ENCODE peak calls at places on chromosomes 13 and 19, in ten cellular contexts. A, P, V, X, N, L, F, W, I and Q are unnamed samples.

GRCh38 chr19:17654993-17655392 is 33.2 kb downstream of the UNC13A start:
- DNase-seq in A (no peak), P (no peak), V (no peak), X (no peak), N (peak), L (peak), F (peak), W (no peak), I (no peak), Q (peak)

GRCh38 chr13:109271991-109272454 is 514.4 kb downstream of the IRS2 start:
- DNase-seq in A (no peak), P (no peak), V (peak), X (peak), N (no peak), L (no peak), F (no peak), W (no peak), I (peak), Q (no peak)

GRCh38 chr19:41726493-41726892 is 18.1 kb downstream of the CEACAM5 start:
- DNase-seq in A (no peak), P (no peak), V (no peak), X (no peak), N (no peak), L (peak), F (no peak), W (no peak), I (no peak), Q (no peak)

GRCh38 chr19:48480151-48480475 is 10.9 kb downstream of the CYTH2 start:
- DNase-seq in A (no peak), P (no peak), V (peak), X (no peak), N (no peak), L (peak), F (peak), W (no peak), I (no peak), Q (peak)

GRCh38 chr19:18939922-18940775 is 868 bp downstream of the HOMER3 start:
- DNase-seq in A (no peak), P (no peak), V (peak), X (no peak), N (peak), L (peak), F (no peak), W (no peak), I (peak), Q (peak)

GRCh38 chr19:32687681-32688080 is 3.9 kb upstream of the NUDT19 start:
- DNase-seq in A (no peak), P (no peak), V (no peak), X (no peak), N (no peak), L (no peak), F (no peak), W (no peak), I (no peak), Q (no peak)

GRCh38 chr13:101152184-101152583 is 264.1 kb downstream of the NALCN start:
- DNase-seq in A (no peak), P (no peak), V (peak), X (no peak), N (no peak), L (no peak), F (no peak), W (no peak), I (no peak), Q (no peak)

GRCh38 chr19:18193388-18194207 is 580 bp downstream of the MPV17L2 start:
- DNase-seq in A (no peak), P (no peak), V (no peak), X (no peak), N (no peak), L (no peak), F (peak), W (no peak), I (no peak), Q (no peak)

GRCh38 chr19:48543121-48543710 is 8.8 kb upstream of the SULT2B1 start:
- DNase-seq in A (no peak), P (no peak), V (peak), X (peak), N (no peak), L (no peak), F (no peak), W (no peak), I (peak), Q (no peak)

GRCh38 chr13:83883061-83883523 is 818 bp upstream of the SLITRK1 start:
- DNase-seq in A (no peak), P (no peak), V (no peak), X (no peak), N (no peak), L (no peak), F (no peak), W (no peak), I (no peak), Q (no peak)

GRCh38 chr13:45238945-45239795 is 38.3 kb upstream of the KCTD4 start:
- DNase-seq in A (no peak), P (no peak), V (peak), X (peak), N (no peak), L (no peak), F (no peak), W (no peak), I (peak), Q (no peak)

GRCh38 chr19:41563847-41564514 is 12.0 kb upstream of the CEACAM21 start:
- DNase-seq in A (no peak), P (no peak), V (no peak), X (no peak), N (no peak), L (peak), F (no peak), W (no peak), I (peak), Q (peak)

GRCh38 chr13:35712907-35713685 is 236.6 kb upstream of the MAB21L1 start:
- DNase-seq in A (no peak), P (no peak), V (peak), X (no peak), N (peak), L (no peak), F (no peak), W (peak), I (no peak), Q (no peak)

GRCh38 chr13:109196896-109197295 is 567.5 kb downstream of the MYO16 start:
- DNase-seq in A (no peak), P (no peak), V (peak), X (no peak), N (no peak), L (peak), F (no peak), W (no peak), I (no peak), Q (no peak)

GRCh38 chr13:113804703-113805430 is 45.8 kb downstream of the TMEM255B start:
- DNase-seq in A (no peak), P (no peak), V (no peak), X (no peak), N (no peak), L (peak), F (no peak), W (no peak), I (no peak), Q (no peak)

GRCh38 chr19:30165228-30165813 is 206.9 kb upstream of the ZNF536 start:
- DNase-seq in A (no peak), P (no peak), V (no peak), X (no peak), N (no peak), L (no peak), F (no peak), W (no peak), I (no peak), Q (no peak)

GRCh38 chr13:68056816-68057710 is 826.9 kb upstream of the PCDH9 start:
- DNase-seq in A (no peak), P (no peak), V (no peak), X (peak), N (no peak), L (no peak), F (no peak), W (no peak), I (peak), Q (no peak)

GRCh38 chr13:36370108-36370429 is 23.9 kb upstream of the SPART start:
- DNase-seq in A (no peak), P (no peak), V (no peak), X (no peak), N (no peak), L (no peak), F (no peak), W (no peak), I (no peak), Q (no peak)